ENCODE peak calls at places on chromosomes 2 and 18, in eight cellular contexts. R, E, B, Q, N, Y, W and K are unnamed samples.

GRCh38 chr2:52955079-52955478 is 812.5 kb upstream of the CHAC2 start:
- DNase-seq in R (no peak), E (no peak), B (no peak), Q (no peak), N (no peak), Y (no peak), W (no peak), K (no peak)

GRCh38 chr2:188478724-188479123 is 187.1 kb downstream of the GULP1 start:
- DNase-seq in R (no peak), E (no peak), B (no peak), Q (no peak), N (no peak), Y (no peak), W (no peak), K (peak)

GRCh38 chr2:36951574-36951973 is 14.8 kb downstream of the STRN start:
- DNase-seq in R (no peak), E (peak), B (no peak), Q (no peak), N (no peak), Y (no peak), W (no peak), K (peak)

GRCh38 chr2:120914839-120915521 is 179.3 kb downstream of the GLI2 start:
- DNase-seq in R (no peak), E (peak), B (peak), Q (no peak), N (no peak), Y (no peak), W (no peak), K (peak)

GRCh38 chr2:223759569-223760430 is 77.6 kb downstream of the AP1S3 start:
- DNase-seq in R (no peak), E (peak), B (no peak), Q (no peak), N (peak), Y (no peak), W (no peak), K (peak)

GRCh38 chr2:158266106-158266505 is 164.4 kb downstream of the UPP2 start:
- DNase-seq in R (no peak), E (no peak), B (no peak), Q (no peak), N (no peak), Y (no peak), W (no peak), K (no peak)

GRCh38 chr2:64093341-64093740 is 50.9 kb downstream of the PELI1 start:
- DNase-seq in R (no peak), E (no peak), B (no peak), Q (no peak), N (no peak), Y (no peak), W (no peak), K (no peak)

GRCh38 chr2:22998368-22998767 is 386.6 kb upstream of the KLHL29 start:
- DNase-seq in R (no peak), E (no peak), B (no peak), Q (no peak), N (no peak), Y (no peak), W (no peak), K (no peak)

GRCh38 chr2:67600946-67601345 is 203.8 kb downstream of the ETAA1 start:
- DNase-seq in R (no peak), E (peak), B (no peak), Q (no peak), N (no peak), Y (no peak), W (no peak), K (peak)

GRCh38 chr2:98269274-98269673 is 77.0 kb upstream of the CNGA3 start:
- DNase-seq in R (no peak), E (peak), B (no peak), Q (no peak), N (peak), Y (no peak), W (peak), K (peak)

GRCh38 chr2:227228061-227228667 is 63.7 kb downstream of the COL4A3 start:
- DNase-seq in R (no peak), E (peak), B (no peak), Q (no peak), N (no peak), Y (no peak), W (no peak), K (no peak)

GRCh38 chr2:97840198-97840597 is 126.8 kb downstream of the ZAP70 start:
- DNase-seq in R (no peak), E (no peak), B (no peak), Q (no peak), N (no peak), Y (no peak), W (no peak), K (no peak)

GRCh38 chr2:105575626-105576025 is 169.1 kb upstream of the NCK2 start:
- DNase-seq in R (no peak), E (no peak), B (no peak), Q (no peak), N (no peak), Y (no peak), W (no peak), K (no peak)

GRCh38 chr2:237870126-237870525 is 10.7 kb downstream of the RAMP1 start:
- DNase-seq in R (no peak), E (no peak), B (no peak), Q (no peak), N (no peak), Y (no peak), W (no peak), K (no peak)

GRCh38 chr2:174028935-174029334 is 63.8 kb upstream of the SP3 start:
- DNase-seq in R (no peak), E (no peak), B (no peak), Q (no peak), N (no peak), Y (no peak), W (no peak), K (no peak)

GRCh38 chr2:240894006-240894405 is 1.9 kb downstream of the MAB21L4 start:
- DNase-seq in R (no peak), E (no peak), B (no peak), Q (no peak), N (no peak), Y (no peak), W (no peak), K (no peak)

GRCh38 chr2:173264603-173265366 is 89.9 kb upstream of the CDCA7 start:
- DNase-seq in R (no peak), E (no peak), B (no peak), Q (no peak), N (peak), Y (no peak), W (peak), K (no peak)

GRCh38 chr18:27948981-27949380 is 227.9 kb downstream of the CDH2 start:
- DNase-seq in R (no peak), E (no peak), B (no peak), Q (no peak), N (no peak), Y (no peak), W (no peak), K (no peak)

GRCh38 chr2:226802573-226802972 is 3.0 kb upstream of the IRS1 start:
- DNase-seq in R (no peak), E (peak), B (peak), Q (no peak), N (peak), Y (peak), W (peak), K (peak)

GRCh38 chr18:73645175-73645715 is 502.4 kb downstream of the FBXO15 start:
- DNase-seq in R (no peak), E (no peak), B (no peak), Q (no peak), N (no peak), Y (no peak), W (no peak), K (no peak)

GRCh38 chr18:48326901-48327675 is 82.1 kb downstream of the ZBTB7C start:
- DNase-seq in R (no peak), E (peak), B (no peak), Q (no peak), N (no peak), Y (no peak), W (no peak), K (peak)

GRCh38 chr2:219836647-219837177 is 209.3 kb downstream of the SLC4A3 start:
- DNase-seq in R (no peak), E (peak), B (no peak), Q (no peak), N (no peak), Y (no peak), W (peak), K (no peak)

GRCh38 chr2:173090291-173090877 is 14.7 kb downstream of the MAP3K20 start:
- DNase-seq in R (no peak), E (peak), B (no peak), Q (no peak), N (no peak), Y (no peak), W (no peak), K (no peak)

GRCh38 chr2:26739514-26739913 is 24.6 kb upstream of the SLC35F6 start:
- DNase-seq in R (no peak), E (no peak), B (no peak), Q (no peak), N (no peak), Y (no peak), W (no peak), K (no peak)

GRCh38 chr2:12050381-12050780 is 303.9 kb downstream of the LPIN1 start:
- DNase-seq in R (no peak), E (peak), B (no peak), Q (no peak), N (no peak), Y (no peak), W (peak), K (no peak)

GRCh38 chr2:204468689-204469429 is 76.4 kb upstream of the PARD3B start:
- DNase-seq in R (no peak), E (no peak), B (no peak), Q (no peak), N (no peak), Y (no peak), W (no peak), K (no peak)

GRCh38 chr18:39173022-39173421 is 1607.4 kb upstream of the CELF4 start:
- DNase-seq in R (no peak), E (no peak), B (no peak), Q (no peak), N (no peak), Y (no peak), W (no peak), K (no peak)

GRCh38 chr2:102013200-102014040 is 21.7 kb downstream of the IL1R2 start:
- DNase-seq in R (no peak), E (no peak), B (no peak), Q (no peak), N (no peak), Y (no peak), W (no peak), K (peak)

GRCh38 chr18:45416168-45416567 is 199.1 kb upstream of the SLC14A2 start:
- DNase-seq in R (no peak), E (no peak), B (peak), Q (no peak), N (no peak), Y (no peak), W (no peak), K (no peak)

GRCh38 chr2:224946911-224947310 is 95.4 kb downstream of the DOCK10 start:
- DNase-seq in R (no peak), E (peak), B (no peak), Q (no peak), N (peak), Y (no peak), W (peak), K (peak)

GRCh38 chr2:127175406-127175805 is 44.7 kb downstream of the CYP27C1 start:
- DNase-seq in R (no peak), E (no peak), B (no peak), Q (no peak), N (no peak), Y (no peak), W (no peak), K (no peak)

GRCh38 chr2:119049968-119050657 is 108.1 kb downstream of the MARCO start:
- DNase-seq in R (no peak), E (no peak), B (peak), Q (peak), N (no peak), Y (peak), W (peak), K (no peak)

GRCh38 chr2:3785890-3786273 is 82.5 kb downstream of the DCDC2C start:
- DNase-seq in R (no peak), E (no peak), B (no peak), Q (no peak), N (no peak), Y (no peak), W (no peak), K (no peak)